ENCODE peak calls at places on chromosomes 5 and 9, in five cellular contexts. L is AML-193; Y is astrocyte of the spinal cord; B is activated CD4-positive, alpha-beta T cell treated with anti-CD3 and anti-CD28 coated beads for 36 hours; E is RKO. Q is an unnamed sample.

GRCh38 chr5:76785493-76785892 is 33.3 kb upstream of the F2RL1 start:
- DNase-seq in L (no peak), Y (peak), B (no peak), E (peak), Q (no peak)

GRCh38 chr9:21983509-21983908 is 10.7 kb downstream of the CDKN2A start:
- DNase-seq in L (peak), Y (no peak), B (no peak), E (no peak), Q (no peak)

GRCh38 chr5:33867236-33867635 is 24.6 kb downstream of the ADAMTS12 start:
- DNase-seq in L (no peak), Y (no peak), B (no peak), E (no peak), Q (no peak)

GRCh38 chr9:113011911-113012381 is at the start of gene ZNF883:
- DNase-seq in L (no peak), Y (peak), B (peak), E (peak), Q (peak)

GRCh38 chr9:124309665-124310064 is 51.9 kb downstream of the NEK6 start:
- DNase-seq in L (no peak), Y (peak), B (no peak), E (peak), Q (no peak)

GRCh38 chr9:134321571-134321930 is 4.7 kb upstream of the RXRA start:
- DNase-seq in L (no peak), Y (no peak), B (no peak), E (no peak), Q (no peak)

GRCh38 chr9:124047106-124047716 is 35.6 kb downstream of the LHX2 start:
- DNase-seq in L (no peak), Y (no peak), B (no peak), E (no peak), Q (no peak)

GRCh38 chr5:116990010-116990409 is 415.4 kb upstream of the SEMA6A start:
- DNase-seq in L (no peak), Y (peak), B (no peak), E (peak), Q (no peak)

GRCh38 chr5:155983954-155984353 is 343.0 kb upstream of the SGCD start:
- DNase-seq in L (no peak), Y (no peak), B (no peak), E (no peak), Q (no peak)

GRCh38 chr9:135702002-135702721 is at the start of gene KCNT1:
- DNase-seq in L (no peak), Y (peak), B (peak), E (peak), Q (peak)

GRCh38 chr5:113294341-113295110 is 140.3 kb downstream of the TSSK1B start:
- DNase-seq in L (peak), Y (peak), B (peak), E (no peak), Q (peak)

GRCh38 chr5:54211912-54212311 is 98.5 kb downstream of the ARL15 start:
- DNase-seq in L (no peak), Y (no peak), B (no peak), E (no peak), Q (no peak)

GRCh38 chr9:2355594-2355993 is 266.0 kb upstream of the VLDLR start:
- DNase-seq in L (no peak), Y (no peak), B (no peak), E (no peak), Q (no peak)

GRCh38 chr5:132362086-132362485 is 7.4 kb upstream of the SLC22A5 start:
- DNase-seq in L (no peak), Y (no peak), B (no peak), E (no peak), Q (no peak)

GRCh38 chr5:12354686-12355085 is 450.4 kb upstream of the CTNND2 start:
- DNase-seq in L (no peak), Y (no peak), B (no peak), E (no peak), Q (no peak)

GRCh38 chr5:6715758-6716633 is 2.8 kb downstream of the TENT4A start:
- DNase-seq in L (peak), Y (no peak), B (no peak), E (no peak), Q (peak)

GRCh38 chr5:36239370-36240293 is 2.1 kb downstream of the NADK2 start:
- DNase-seq in L (no peak), Y (peak), B (no peak), E (no peak), Q (no peak)

GRCh38 chr5:91219141-91219802 is 163.8 kb downstream of the ARRDC3 start:
- DNase-seq in L (peak), Y (peak), B (no peak), E (no peak), Q (no peak)

GRCh38 chr9:120256146-120256545 is 323.8 kb downstream of the CDK5RAP2 start:
- DNase-seq in L (no peak), Y (no peak), B (no peak), E (no peak), Q (no peak)

GRCh38 chr9:136533775-136534157 is 12.1 kb downstream of the NOTCH1 start:
- DNase-seq in L (no peak), Y (peak), B (peak), E (no peak), Q (peak)

GRCh38 chr9:124284940-124285441 is 27.2 kb downstream of the NEK6 start:
- DNase-seq in L (no peak), Y (peak), B (no peak), E (no peak), Q (no peak)

GRCh38 chr9:136496801-136497620 is 14.2 kb upstream of the SEC16A start:
- DNase-seq in L (no peak), Y (no peak), B (no peak), E (no peak), Q (no peak)

GRCh38 chr5:149800563-149801103 is 70.5 kb downstream of the PPARGC1B start:
- DNase-seq in L (no peak), Y (no peak), B (no peak), E (no peak), Q (no peak)

GRCh38 chr5:1127991-1128785 is 16.3 kb upstream of the SLC12A7 start:
- DNase-seq in L (no peak), Y (no peak), B (no peak), E (no peak), Q (no peak)

GRCh38 chr5:51378778-51379652 is 4.2 kb upstream of the ISL1 start:
- DNase-seq in L (no peak), Y (peak), B (no peak), E (no peak), Q (no peak)

GRCh38 chr5:2529371-2530100 is 221.9 kb downstream of the IRX2 start:
- DNase-seq in L (no peak), Y (no peak), B (no peak), E (no peak), Q (no peak)

GRCh38 chr5:75460947-75461346 is 50.5 kb downstream of the CERT1 start:
- DNase-seq in L (no peak), Y (no peak), B (no peak), E (no peak), Q (no peak)

GRCh38 chr9:30197954-30198353 is 2186.5 kb upstream of the ACO1 start:
- DNase-seq in L (no peak), Y (no peak), B (no peak), E (no peak), Q (no peak)

GRCh38 chr5:116514521-116514920 is 60.1 kb downstream of the SEMA6A start:
- DNase-seq in L (no peak), Y (no peak), B (no peak), E (no peak), Q (no peak)

GRCh38 chr9:118618091-118618490 is 751.1 kb downstream of the BRINP1 start:
- DNase-seq in L (no peak), Y (no peak), B (no peak), E (no peak), Q (no peak)

GRCh38 chr9:72936266-72936665 is 16.6 kb downstream of the ALDH1A1 start:
- DNase-seq in L (no peak), Y (no peak), B (no peak), E (no peak), Q (no peak)

GRCh38 chr5:5315068-5315835 is 107.2 kb upstream of the ICE1 start:
- DNase-seq in L (no peak), Y (peak), B (no peak), E (no peak), Q (no peak)

GRCh38 chr5:136080483-136081180 is 51.8 kb downstream of the TGFBI start:
- DNase-seq in L (no peak), Y (peak), B (peak), E (peak), Q (peak)

GRCh38 chr9:86093788-86094555 is 5.4 kb downstream of the GOLM1 start:
- DNase-seq in L (no peak), Y (peak), B (no peak), E (no peak), Q (no peak)

GRCh38 chr9:36499156-36499886 is 73.4 kb upstream of the MELK start:
- DNase-seq in L (no peak), Y (no peak), B (no peak), E (no peak), Q (no peak)

GRCh38 chr5:178590141-178590923 is at the start of gene COL23A1:
- DNase-seq in L (peak), Y (peak), B (peak), E (no peak), Q (peak)

GRCh38 chr5:154196955-154197652 is 6.6 kb downstream of the GALNT10 start:
- DNase-seq in L (peak), Y (peak), B (peak), E (peak), Q (no peak)

GRCh38 chr5:62343428-62343827 is 37.4 kb downstream of the KIF2A start:
- DNase-seq in L (no peak), Y (no peak), B (no peak), E (peak), Q (no peak)

Q was measured in activated CD4-positive, alpha-beta memory T cell treated with anti-CD3 and anti-CD28 coated beads for 36 hours.